ENCODE peak calls at places on chromosome 6, in ten cellular contexts. T, Z, V, L, K, W, P, R, J and G are unnamed samples.

GRCh38 chr6:14121936-14122344 is 4.4 kb downstream of the CD83 start:
- DNase-seq in P (no peak), T (no peak), Z (no peak), K (no peak), J (no peak), R (peak), L (no peak), V (no peak), W (no peak), G (no peak)

GRCh38 chr6:38753707-38754106 is 38.6 kb downstream of the DNAH8 start:
- DNase-seq in T (no peak), P (no peak), K (no peak), Z (no peak), W (no peak), R (no peak), L (no peak), J (no peak), V (no peak), G (no peak)

GRCh38 chr6:30459145-30459544 is 30.2 kb upstream of the HLA-E start:
- DNase-seq in P (no peak), Z (no peak), R (no peak), J (no peak), K (no peak), W (no peak), T (no peak), L (no peak), V (no peak), G (no peak)

GRCh38 chr6:146550911-146551310 is 7.3 kb downstream of the RAB32 start:
- DNase-seq in W (peak), L (no peak), P (no peak), R (peak), J (no peak), Z (no peak), T (no peak), K (no peak), V (no peak), G (no peak)

GRCh38 chr6:9783567-9783966 is 631.3 kb downstream of the TFAP2A start:
- DNase-seq in T (no peak), P (no peak), V (no peak), K (no peak), J (no peak), W (peak), L (no peak), R (no peak), Z (no peak), G (no peak)

GRCh38 chr6:136506124-136506799 is 44.0 kb downstream of the MAP7 start:
- DNase-seq in R (no peak), P (no peak), K (no peak), W (no peak), J (peak), T (no peak), Z (no peak), L (no peak), V (no peak), G (no peak)

GRCh38 chr6:131877999-131878789 is 70.4 kb downstream of the ENPP1 start:
- DNase-seq in V (no peak), Z (peak), J (no peak), P (no peak), T (no peak), K (no peak), L (no peak), W (peak), R (no peak), G (no peak)

GRCh38 chr6:82954351-82954750 is 111.3 kb downstream of the UBE3D start:
- DNase-seq in K (no peak), W (peak), Z (no peak), L (no peak), J (no peak), P (no peak), V (no peak), T (no peak), R (no peak), G (no peak)

GRCh38 chr6:126963077-126963809 is 155.2 kb upstream of the RSPO3 start:
- DNase-seq in R (no peak), V (no peak), L (no peak), Z (no peak), J (no peak), K (no peak), W (no peak), T (no peak), P (no peak), G (no peak)

GRCh38 chr6:138008791-138009190 is 98.4 kb downstream of the PERP start:
- DNase-seq in R (no peak), T (no peak), L (no peak), K (peak), V (no peak), Z (no peak), P (no peak), W (no peak), J (no peak), G (no peak)

GRCh38 chr6:140052757-140053729 is 678.6 kb upstream of the CITED2 start:
- DNase-seq in J (no peak), T (no peak), Z (no peak), W (peak), R (no peak), P (no peak), K (peak), V (no peak), L (no peak), G (no peak)

GRCh38 chr6:25007269-25007699 is 71.5 kb upstream of the RIPOR2 start:
- DNase-seq in L (no peak), V (no peak), Z (no peak), J (no peak), R (no peak), P (no peak), K (no peak), W (no peak), T (no peak), G (no peak)

GRCh38 chr6:56430629-56431600 is 183.5 kb upstream of the COL21A1 start:
- DNase-seq in Z (no peak), J (no peak), R (no peak), W (no peak), K (no peak), L (no peak), V (no peak), T (no peak), P (no peak), G (no peak)

GRCh38 chr6:75234126-75234865 is 9.3 kb downstream of the COX7A2 start:
- DNase-seq in V (no peak), W (no peak), Z (no peak), P (no peak), L (no peak), R (no peak), T (no peak), K (no peak), J (no peak), G (no peak)

GRCh38 chr6:29792123-29793035 is 35.2 kb upstream of the HLA-G start:
- DNase-seq in Z (peak), L (no peak), J (peak), R (peak), P (peak), K (no peak), W (no peak), V (peak), T (peak), G (peak)

GRCh38 chr6:89082439-89082838 is 1.9 kb downstream of the PNRC1 start:
- DNase-seq in P (no peak), T (no peak), R (no peak), Z (no peak), W (peak), J (no peak), V (no peak), L (no peak), K (peak), G (no peak)

GRCh38 chr6:18835976-18836375 is 448.8 kb downstream of the RNF144B start:
- DNase-seq in J (no peak), W (no peak), P (no peak), L (no peak), Z (no peak), K (no peak), V (no peak), R (no peak), T (no peak), G (no peak)

GRCh38 chr6:11218827-11219826 is 13.3 kb downstream of the NEDD9 start:
- DNase-seq in P (no peak), V (no peak), R (peak), W (no peak), L (peak), Z (peak), T (no peak), K (no peak), J (no peak), G (no peak)

GRCh38 chr6:167827588-167828324 is 1.0 kb downstream of the AFDN start:
- DNase-seq in K (peak), R (peak), J (peak), V (peak), L (peak), T (peak), W (peak), P (peak), Z (peak), G (peak)

GRCh38 chr6:53795702-53796450 is 1.1 kb downstream of the LRRC1 start:
- DNase-seq in R (no peak), Z (peak), P (peak), K (no peak), J (peak), T (peak), V (peak), W (peak), L (peak), G (no peak)

GRCh38 chr6:37279366-37280134 is 21.6 kb upstream of the TMEM217 start:
- DNase-seq in J (no peak), L (no peak), T (no peak), R (peak), P (no peak), Z (no peak), W (peak), K (no peak), V (no peak), G (no peak)

GRCh38 chr6:77587963-77588362 is 64.9 kb upstream of the MEI4 start:
- DNase-seq in J (no peak), K (no peak), T (no peak), L (no peak), R (no peak), V (no peak), W (no peak), Z (no peak), P (no peak), G (no peak)

GRCh38 chr6:35181933-35182612 is 31.7 kb upstream of the SCUBE3 start:
- DNase-seq in P (peak), J (peak), K (peak), T (peak), Z (peak), V (no peak), R (peak), L (no peak), W (peak), G (no peak)

GRCh38 chr6:136086686-136087085 is 163.4 kb downstream of the MTFR2 start:
- DNase-seq in P (no peak), W (no peak), Z (no peak), V (no peak), T (no peak), L (no peak), J (no peak), R (no peak), K (no peak), G (no peak)

GRCh38 chr6:133890941-133891813 is 2.3 kb downstream of the TCF21 start:
- DNase-seq in R (no peak), J (peak), V (no peak), Z (no peak), K (peak), W (peak), L (no peak), T (peak), P (peak), G (no peak)

GRCh38 chr6:15855311-15855710 is 192.5 kb upstream of the DTNBP1 start:
- DNase-seq in P (no peak), L (no peak), T (no peak), V (no peak), K (no peak), Z (no peak), J (no peak), R (no peak), W (no peak), G (no peak)

GRCh38 chr6:120431841-120432240 is 902.4 kb downstream of the TBC1D32 start:
- DNase-seq in P (no peak), T (no peak), W (no peak), V (no peak), K (no peak), R (no peak), J (no peak), L (no peak), Z (no peak), G (no peak)

GRCh38 chr6:122657601-122658000 is 47.4 kb downstream of the PKIB start:
- DNase-seq in L (no peak), V (no peak), J (no peak), R (no peak), P (no peak), Z (no peak), K (no peak), W (peak), T (no peak), G (no peak)

GRCh38 chr6:11989376-11989775 is 22.7 kb upstream of the HIVEP1 start:
- DNase-seq in K (no peak), P (no peak), V (no peak), R (no peak), L (no peak), Z (no peak), J (no peak), T (no peak), W (no peak), G (no peak)

GRCh38 chr6:61193771-61194170 is 1092.3 kb downstream of the KHDRBS2 start:
- DNase-seq in K (no peak), Z (no peak), V (no peak), R (no peak), T (no peak), J (no peak), P (no peak), L (no peak), W (no peak), G (no peak)

GRCh38 chr6:155185544-155185943 is 78.3 kb upstream of the CLDN20 start:
- DNase-seq in P (no peak), L (no peak), K (no peak), Z (no peak), J (peak), W (peak), T (no peak), R (no peak), V (no peak), G (no peak)

GRCh38 chr6:107823047-107823557 is 1.0 kb downstream of the SCML4 start:
- DNase-seq in Z (no peak), W (no peak), P (no peak), V (no peak), L (no peak), R (no peak), K (no peak), T (no peak), J (no peak), G (no peak)

GRCh38 chr6:20633566-20634340 is 99.5 kb downstream of the CDKAL1 start:
- DNase-seq in J (no peak), V (no peak), P (no peak), K (no peak), T (no peak), L (no peak), W (no peak), R (no peak), Z (no peak), G (no peak)

GRCh38 chr6:144661101-144661806 is 376.1 kb downstream of the UTRN start:
- DNase-seq in J (no peak), R (no peak), L (peak), Z (no peak), T (no peak), P (no peak), K (no peak), W (peak), V (no peak), G (no peak)

GRCh38 chr6:26454641-26455040 is 3.1 kb upstream of the BTN2A1 start:
- DNase-seq in W (peak), V (no peak), T (no peak), K (no peak), J (no peak), Z (no peak), L (no peak), R (no peak), P (no peak), G (no peak)

GRCh38 chr6:149845549-149845948 is 18.6 kb downstream of the LRP11 start:
- DNase-seq in Z (no peak), W (no peak), T (no peak), R (no peak), V (no peak), P (no peak), K (no peak), J (no peak), L (no peak), G (no peak)

GRCh38 chr6:87918461-87918941 is 129.1 kb upstream of the SPACA1 start:
- DNase-seq in T (no peak), J (no peak), K (no peak), Z (no peak), V (no peak), L (no peak), W (no peak), P (no peak), R (no peak), G (no peak)

GRCh38 chr6:3751730-3752537 is 421 bp upstream of the PXDC1 start:
- DNase-seq in W (peak), P (peak), T (peak), Z (peak), K (peak), J (peak), V (peak), L (peak), R (peak), G (peak)
- TF ChIP-seq POLR2A in W (peak), P (peak), T (no peak), Z (no peak), K (no peak), J (no peak), V (no peak), L (no peak), R (peak), G (no peak)

GRCh38 chr6:102815207-102815606 is 1421.7 kb downstream of the GRIK2 start:
- DNase-seq in P (no peak), J (no peak), Z (no peak), K (no peak), L (no peak), T (no peak), V (no peak), W (no peak), R (no peak), G (no peak)
- TF ChIP-seq POLR2A in P (no peak), J (no peak), Z (no peak), K (no peak), L (no peak), T (no peak), V (no peak), W (no peak), R (no peak), G (no peak)

GRCh38 chr6:31971993-31972708 is at the start of gene DXO:
- DNase-seq in P (peak), W (peak), R (peak), V (peak), L (peak), T (peak), Z (peak), K (peak), J (peak), G (peak)
- TF ChIP-seq POLR2A in P (peak), W (peak), R (peak), V (no peak), L (peak), T (no peak), Z (peak), K (peak), J (no peak), G (peak)

DNA sequence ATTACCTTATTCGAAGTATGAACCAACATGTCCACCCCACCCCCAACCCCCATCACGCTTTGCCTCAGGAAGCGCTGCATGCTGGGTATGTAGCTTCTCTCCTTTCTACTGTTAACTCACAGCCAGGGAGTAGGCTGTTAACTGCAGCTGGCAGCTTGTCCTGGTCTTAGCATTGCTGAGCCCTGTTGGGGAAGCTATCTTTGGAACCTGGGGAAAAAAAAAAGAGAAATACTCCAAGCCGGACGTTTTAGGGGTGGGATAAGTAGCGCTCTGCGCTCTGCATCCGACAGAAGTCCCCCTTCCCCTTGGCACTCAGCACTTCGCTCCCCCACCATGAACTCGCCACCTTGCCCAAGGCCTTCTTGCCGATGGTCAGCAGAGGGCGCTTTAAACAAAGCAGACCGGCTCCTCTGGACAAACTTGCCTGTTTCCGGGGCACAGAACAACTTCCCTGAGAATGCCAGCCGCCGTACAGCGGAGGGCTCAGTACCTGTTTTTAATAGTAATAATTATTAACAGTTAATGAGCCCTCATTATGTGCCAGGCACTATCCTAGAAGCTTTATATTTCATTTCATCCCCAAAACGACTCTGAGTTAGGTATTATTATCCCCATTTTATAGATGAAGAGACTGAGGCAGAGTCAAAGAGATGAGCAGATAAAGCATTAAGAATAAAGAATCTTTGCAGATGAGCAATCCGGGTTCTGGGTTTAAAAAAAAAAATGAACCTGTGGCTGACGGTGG is 35.2 kb upstream of the MDFI start:
- DNase-seq in K (peak), L (peak), P (peak), J (peak), Z (peak), V (peak), W (peak), T (peak), R (peak), G (peak)
- TF ChIP-seq POLR2A in K (no peak), L (no peak), P (no peak), J (no peak), Z (no peak), V (no peak), W (no peak), T (no peak), R (no peak), G (no peak)

GRCh38 chr6:43772571-43773049 is 2.6 kb downstream of the VEGFA start:
- DNase-seq in K (peak), T (peak), L (peak), R (no peak), Z (peak), P (no peak), W (no peak), J (peak), V (peak), G (no peak)
- TF ChIP-seq POLR2A in K (no peak), T (no peak), L (no peak), R (no peak), Z (no peak), P (no peak), W (no peak), J (no peak), V (no peak), G (no peak)

DNA sequence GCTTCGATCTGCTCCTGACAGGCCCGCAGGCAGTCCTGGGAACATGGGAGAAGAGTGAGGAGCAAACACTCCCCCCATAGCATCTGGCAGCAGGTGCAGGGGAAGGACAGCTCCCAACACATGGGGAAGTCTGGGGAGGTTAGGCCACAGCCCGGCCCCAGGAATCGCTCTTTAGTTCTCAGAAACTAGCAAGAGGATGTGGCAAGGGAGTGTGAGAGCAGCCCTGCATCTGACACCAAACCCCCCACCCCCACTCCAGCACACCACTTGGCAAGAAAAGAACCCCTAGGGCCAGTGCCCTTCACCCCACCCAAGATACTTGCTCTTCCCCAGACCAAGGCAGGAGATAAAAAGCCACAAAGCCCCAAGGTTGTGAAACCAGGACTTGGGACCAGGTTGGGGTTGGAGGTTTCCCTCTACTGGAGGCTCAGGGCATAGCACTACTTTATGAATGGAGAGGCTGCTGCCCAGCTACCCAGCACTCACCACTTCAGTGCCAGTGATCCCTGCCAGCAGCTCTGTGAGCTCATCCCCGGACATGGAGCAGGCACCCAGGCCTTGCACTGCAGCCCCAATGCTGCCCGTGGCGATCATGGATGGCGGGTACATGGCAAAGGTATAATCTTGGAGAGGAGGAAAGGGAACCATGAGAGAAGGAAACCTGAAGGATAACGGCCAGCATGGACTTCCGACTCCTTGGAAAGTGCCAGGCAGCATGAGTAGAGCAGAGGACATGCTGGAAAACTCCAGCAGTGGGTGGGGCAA is 5.4 kb downstream of the CCND3 start:
- DNase-seq in V (peak), Z (peak), J (peak), W (peak), K (peak), P (peak), R (peak), L (peak), T (peak), G (peak)
- TF ChIP-seq POLR2A in V (no peak), Z (no peak), J (no peak), W (peak), K (peak), P (no peak), R (no peak), L (no peak), T (no peak), G (no peak)

GRCh38 chr6:7725849-7726415 is at the start of gene BMP6:
- DNase-seq in L (peak), R (peak), T (peak), P (peak), Z (peak), K (peak), V (peak), W (peak), J (peak), G (peak)
- TF ChIP-seq POLR2A in L (no peak), R (no peak), T (no peak), P (no peak), Z (no peak), K (no peak), V (no peak), W (no peak), J (no peak), G (no peak)